ENCODE peak calls at places on chromosomes 16 and 17, in seven cellular contexts. C is GM10248, X is adrenal gland, V is MM.1S, U is hepatocyte, K is stomach, N is tibial nerve. W is an unnamed sample.

GRCh38 chr17:64974750-64975317 is 55.6 kb upstream of the LRRC37A3 start:
- DNase-seq in C (no peak), X (no peak), K (no peak), N (no peak), V (no peak), U (no peak), W (no peak)

GRCh38 chr16:88508868-88509748 is 56.0 kb downstream of the ZFPM1 start:
- DNase-seq in C (no peak), K (peak; percentile 92), U (peak; percentile 81), V (no peak), X (no peak), N (no peak), W (no peak)

GRCh38 chr17:57530026-57530425 is 215.1 kb downstream of the CCDC182 start:
- DNase-seq in K (no peak), N (no peak), U (no peak), C (no peak), X (no peak), V (no peak), W (no peak)

GRCh38 chr16:10600792-10601443 is 20.5 kb upstream of the EMP2 start:
- DNase-seq in C (peak; percentile 56), U (no peak), X (no peak), K (no peak), N (no peak), V (peak; percentile 59), W (peak; percentile 61)

GRCh38 chr16:83935858-83936255 is 17.2 kb upstream of the OSGIN1 start:
- DNase-seq in V (no peak), K (no peak), C (no peak), U (no peak), N (no peak), X (no peak), W (no peak)

GRCh38 chr17:73067075-73067474 is 25.4 kb downstream of the SLC39A11 start:
- DNase-seq in U (no peak), X (no peak), V (no peak), C (no peak), K (no peak), N (no peak), W (no peak)

GRCh38 chr17:17494499-17495447 is 1.4 kb downstream of the RASD1 start:
- DNase-seq in V (peak; percentile 35), K (peak; percentile 63), U (peak; percentile 60), N (peak; percentile 29), C (no peak), X (peak; percentile 80), W (no peak)

GRCh38 chr16:22092143-22092933 is at the start of gene VWA3A:
- DNase-seq in K (no peak), C (no peak), U (peak; percentile 58), X (no peak), V (no peak), N (no peak), W (no peak)

GRCh38 chr16:19338335-19338734 is 52.8 kb downstream of the CLEC19A start:
- DNase-seq in V (no peak), K (no peak), N (no peak), U (no peak), C (no peak), X (no peak), W (no peak)

GRCh38 chr17:47956818-47957590 is 679 bp downstream of the PRR15L start:
- DNase-seq in N (no peak), U (peak; percentile 47), V (no peak), C (no peak), K (no peak), X (no peak), W (no peak)

GRCh38 chr17:45043813-45044540 is 7.5 kb downstream of the DCAKD start:
- DNase-seq in K (no peak), X (no peak), U (no peak), V (no peak), N (no peak), C (no peak), W (no peak)

GRCh38 chr16:85335584-85336492 is 223.6 kb upstream of the CIBAR2 start:
- DNase-seq in C (no peak), X (no peak), V (no peak), K (no peak), U (peak; percentile 76), N (no peak), W (no peak)

GRCh38 chr16:85332175-85332574 is 219.9 kb upstream of the CIBAR2 start:
- DNase-seq in X (no peak), C (no peak), V (no peak), U (no peak), N (no peak), K (no peak), W (no peak)

GRCh38 chr16:85333744-85334640 is 221.7 kb upstream of the CIBAR2 start:
- DNase-seq in V (no peak), X (peak; percentile 66), C (no peak), K (no peak), U (no peak), N (no peak), W (no peak)

GRCh38 chr16:85333337-85333736 is 221.1 kb upstream of the CIBAR2 start:
- DNase-seq in V (no peak), K (no peak), C (no peak), X (no peak), N (no peak), U (no peak), W (no peak)

DNA sequence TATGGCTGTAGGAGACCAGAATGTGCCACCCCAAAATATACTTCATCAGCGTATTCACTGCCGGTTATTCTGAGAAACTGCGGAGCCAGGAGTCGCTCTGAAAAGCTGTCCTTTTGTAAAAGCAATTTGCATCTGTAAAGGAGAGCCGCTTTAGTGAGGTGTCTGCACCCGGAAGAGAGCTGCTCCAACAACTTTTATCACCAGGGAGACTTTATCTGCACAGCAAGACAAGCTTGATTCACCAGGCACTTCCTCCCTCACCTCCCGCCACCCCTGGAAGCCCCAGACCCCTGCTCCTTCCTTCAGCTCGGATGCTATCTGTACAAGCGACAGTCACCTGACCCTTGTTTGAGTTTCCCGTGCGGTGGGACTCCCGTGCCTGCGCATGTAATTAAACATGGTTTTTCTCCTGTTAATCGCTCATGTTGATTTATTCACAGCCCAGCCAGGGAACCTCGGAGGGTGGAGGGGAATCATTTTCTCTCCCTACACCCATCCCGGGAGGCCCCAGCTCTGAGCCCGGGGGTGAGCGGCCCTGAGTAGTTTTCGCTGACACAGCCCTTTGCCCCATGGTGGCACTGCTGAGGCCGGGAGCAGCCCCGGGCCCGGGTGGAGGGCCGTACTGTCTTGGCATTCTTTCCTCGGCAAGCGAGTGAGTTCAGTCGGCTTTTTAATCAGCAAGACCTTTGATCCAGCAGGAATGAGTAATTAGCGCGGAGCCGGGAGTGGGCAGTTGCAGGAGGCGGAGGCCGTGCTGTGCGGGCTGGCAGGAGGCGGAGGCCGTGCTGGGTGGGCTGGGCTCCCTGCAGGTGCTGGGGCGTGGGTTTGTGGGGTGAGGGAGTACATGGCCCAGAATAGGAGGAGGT is 222.7 kb upstream of the CIBAR2 start:
- DNase-seq in X (no peak), C (no peak), K (peak; percentile 91), V (no peak), U (peak; percentile 84), N (no peak), W (no peak)
- TF ChIP-seq CTCF in X (no peak), C (no peak), K (no peak), V (no peak), U (peak; percentile 24), N (no peak), W (no peak)

DNA sequence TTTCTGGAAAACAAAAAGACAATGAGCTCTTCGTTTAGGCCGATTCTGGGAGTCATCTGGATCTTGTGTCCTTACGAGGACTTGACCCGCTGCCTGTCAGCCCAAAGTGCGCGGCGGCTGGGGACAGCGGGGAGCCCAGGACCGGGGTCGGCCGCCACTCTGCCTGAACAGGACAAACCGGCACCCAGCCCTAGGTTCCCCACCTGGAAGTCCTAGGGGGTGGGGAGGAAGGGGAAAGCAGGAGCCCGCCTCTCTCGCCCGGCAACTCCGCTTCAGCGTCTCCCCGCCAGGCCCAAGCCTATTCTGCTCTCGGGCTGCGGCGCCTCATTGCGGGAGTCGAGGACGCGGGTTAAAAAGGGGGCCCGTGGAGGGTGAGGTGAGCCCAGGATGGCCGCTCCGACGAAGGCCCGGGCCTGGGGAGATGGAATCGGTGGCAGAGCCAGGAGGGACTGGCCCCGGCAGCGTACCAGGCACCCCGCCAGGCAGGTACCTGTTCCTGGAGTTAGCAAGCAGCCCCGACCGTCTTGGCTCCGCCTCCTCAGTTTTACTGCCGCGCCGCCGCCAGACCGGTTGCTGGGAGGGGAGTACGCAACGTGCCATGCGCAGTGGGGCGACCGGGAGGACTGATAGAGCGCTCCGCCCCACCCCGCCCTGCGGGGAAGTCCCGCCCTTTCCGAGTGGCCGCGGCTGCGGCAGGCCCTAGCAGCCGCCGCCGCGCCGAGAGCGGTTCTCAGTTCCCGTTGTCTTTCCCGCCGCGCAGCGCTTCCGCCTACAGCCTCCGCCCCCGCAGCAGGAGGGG is at the start of gene STRADA:
- DNase-seq in U (peak; percentile 100), C (peak; percentile 97), V (peak; percentile 99), K (peak; percentile 100), N (peak; percentile 94), X (peak; percentile 98), W (peak; percentile 98)
- TF ChIP-seq CTCF in U (no peak), C (no peak), V (no peak), K (no peak), N (no peak), X (no peak), W (no peak)

DNA sequence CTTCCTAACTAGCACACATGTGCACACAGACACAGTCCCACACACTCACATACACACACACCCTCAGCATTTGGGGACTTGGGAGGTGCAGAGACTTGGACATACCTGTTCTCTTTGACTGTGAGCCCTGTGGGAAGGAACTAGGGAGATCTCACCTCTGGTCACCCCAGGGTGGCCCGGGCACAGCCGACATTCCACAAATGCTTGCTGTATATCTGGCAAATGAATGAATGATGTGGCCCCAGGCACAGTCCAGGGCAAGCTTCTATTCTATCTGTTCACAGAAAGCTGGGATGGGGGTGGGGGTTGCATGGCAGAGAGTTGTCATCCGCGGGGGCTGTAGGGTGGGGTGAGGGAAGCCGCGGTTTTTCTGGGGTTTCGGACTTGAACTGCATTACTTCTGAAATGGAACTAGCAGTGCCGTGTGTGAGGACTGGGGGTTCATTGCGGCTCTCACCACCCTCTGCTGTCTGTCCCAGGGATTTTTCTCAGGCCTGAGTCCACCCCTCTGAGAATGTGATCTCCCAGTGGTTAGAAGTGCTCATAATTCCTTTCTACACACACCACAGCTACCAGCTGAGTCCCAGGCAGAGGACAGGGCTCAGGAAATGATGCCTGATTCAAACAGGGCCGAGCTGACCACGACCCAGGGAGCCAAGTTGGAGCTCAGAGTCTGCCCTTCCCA is 3.3 kb upstream of the RIPOR1 start:
- DNase-seq in V (no peak), X (no peak), K (no peak), C (no peak), U (no peak), N (no peak), W (no peak)
- TF ChIP-seq CTCF in V (peak; percentile 9), X (no peak), K (no peak), C (no peak), U (no peak), N (no peak), W (no peak)

GRCh38 chr17:1169471-1169908 is 10.3 kb downstream of the ABR start:
- DNase-seq in X (peak; percentile 62), K (no peak), U (no peak), C (no peak), N (no peak), V (no peak), W (no peak)

GRCh38 chr17:1171953-1172352 is 7.8 kb downstream of the ABR start:
- DNase-seq in K (no peak), V (no peak), U (no peak), N (no peak), X (no peak), C (no peak), W (no peak)

GRCh38 chr17:1168537-1169234 is 11.1 kb downstream of the ABR start:
- DNase-seq in K (no peak), X (peak; percentile 59), V (no peak), U (no peak), C (no peak), N (no peak), W (no peak)

GRCh38 chr17:1169913-1170312 is 9.9 kb downstream of the ABR start:
- DNase-seq in V (no peak), K (no peak), X (no peak), N (no peak), C (no peak), U (no peak), W (no peak)

GRCh38 chr17:1170739-1171138 is 9.0 kb downstream of the ABR start:
- DNase-seq in X (no peak), V (no peak), U (no peak), K (no peak), C (no peak), N (no peak), W (no peak)
- TF ChIP-seq CTCF in X (no peak), V (peak; percentile 19), U (peak; percentile 9), K (no peak), C (peak; percentile 23), N (no peak), W (peak; percentile 12)

W was measured in GM13976.